ENCODE peak calls at places on chromosome 20, in six cellular contexts. B is HuH-7.5; S is activated naive CD4-positive, alpha-beta T cell treated with anti-CD3 and anti-CD28 coated beads, Interleukin-2, amount 10 ng/mL, durations not matched to agents 7 days and 5 days; G is activated CD8-positive, alpha-beta memory T cell treated with anti-CD3 and anti-CD28 coated beads, Interleukin-2, amount 10 ng/mL, durations not matched to agents 7 days and 5 days; U is LNCaP clone FGC; I is EL. T is an unnamed sample.

GRCh38 chr20:49028684-49029083 is 17.4 kb upstream of the CSE1L start:
- DNase-seq in U (no peak), B (no peak), G (no peak), I (peak; percentile 33), S (no peak), T (peak; percentile 15)

GRCh38 chr20:33443006-33443511 is 504 bp downstream of the SNTA1 start:
- DNase-seq in B (no peak), G (peak; percentile 45), U (no peak), I (no peak), S (peak; percentile 59), T (no peak)

GRCh38 chr20:36575066-36575743 is 1.8 kb downstream of the TGIF2 start:
- DNase-seq in U (peak; percentile 71), G (peak; percentile 50), S (peak; percentile 37), I (peak; percentile 70), B (peak; percentile 84), T (peak; percentile 20)

GRCh38 chr20:36228809-36229208 is 7.5 kb upstream of the AAR2 start:
- DNase-seq in S (no peak), G (no peak), B (no peak), I (no peak), U (no peak), T (no peak)

GRCh38 chr20:37523012-37523391 is 2.0 kb downstream of the NNAT start:
- DNase-seq in B (no peak), G (no peak), S (no peak), I (no peak), U (no peak), T (no peak)

GRCh38 chr20:1467355-1468116 is 887 bp upstream of the NSFL1C start:
- DNase-seq in U (no peak), I (no peak), B (no peak), G (peak; percentile 41), S (peak; percentile 21), T (no peak)

GRCh38 chr20:51749674-51750036 is 18.5 kb downstream of the ATP9A start:
- DNase-seq in B (no peak), S (no peak), U (no peak), G (no peak), I (peak; percentile 49), T (no peak)

GRCh38 chr20:62177307-62177706 is 5.5 kb upstream of the MTG2 start:
- DNase-seq in S (no peak), G (no peak), U (no peak), I (no peak), B (no peak), T (no peak)

GRCh38 chr20:64160118-64160517 is 4.1 kb upstream of the MYT1 start:
- DNase-seq in B (no peak), G (no peak), S (no peak), I (no peak), U (no peak), T (no peak)

GRCh38 chr20:1702288-1702687 is 44.7 kb upstream of the SIRPG start:
- DNase-seq in G (no peak), U (no peak), I (no peak), B (no peak), S (no peak), T (no peak)

GRCh38 chr20:43983359-43983758 is 68.7 kb downstream of the TOX2 start:
- DNase-seq in G (peak; percentile 58), B (no peak), U (no peak), S (peak; percentile 53), I (no peak), T (no peak)

GRCh38 chr20:47677314-47678129 is 107.8 kb downstream of the SULF2 start:
- DNase-seq in B (peak; percentile 100), S (peak; percentile 72), I (peak; percentile 25), U (no peak), G (peak; percentile 65), T (no peak)

GRCh38 chr20:19456600-19457390 is 244.4 kb downstream of the SLC24A3 start:
- DNase-seq in B (no peak), U (no peak), G (no peak), S (no peak), I (no peak), T (no peak)

GRCh38 chr20:17747431-17747846 is 47.7 kb downstream of the BANF2 start:
- DNase-seq in G (no peak), U (no peak), B (no peak), S (no peak), I (peak; percentile 85), T (no peak)

GRCh38 chr20:50980851-50981713 is 22.5 kb downstream of the MOCS3 start:
- DNase-seq in I (peak; percentile 78), G (peak; percentile 77), U (no peak), S (peak; percentile 76), B (peak; percentile 65), T (peak; percentile 52)

GRCh38 chr20:24620937-24621519 is 151.6 kb downstream of the SYNDIG1 start:
- DNase-seq in U (peak; percentile 94), B (no peak), G (no peak), I (no peak), S (no peak), T (no peak)

GRCh38 chr20:37251836-37252477 is 9.7 kb downstream of the GHRH start:
- DNase-seq in S (no peak), U (no peak), B (no peak), I (no peak), G (no peak), T (peak; percentile 42)

GRCh38 chr20:47610247-47610944 is 108.7 kb downstream of the NCOA3 start:
- DNase-seq in U (no peak), I (peak; percentile 74), G (peak; percentile 94), S (peak; percentile 75), B (peak; percentile 78), T (peak; percentile 36)

GRCh38 chr20:45020236-45020886 is 54.0 kb downstream of the STK4 start:
- DNase-seq in U (peak; percentile 42), G (no peak), B (peak; percentile 11), S (no peak), I (no peak), T (no peak)

GRCh38 chr20:51036827-51037229 is 13.9 kb upstream of the KCNG1 start:
- DNase-seq in I (peak; percentile 42), S (no peak), B (no peak), U (no peak), G (no peak), T (no peak)

GRCh38 chr20:46600286-46600752 is 49.9 kb upstream of the OCSTAMP start:
- DNase-seq in U (no peak), B (no peak), I (no peak), S (no peak), G (no peak), T (no peak)

GRCh38 chr20:35607003-35607735 is 8.5 kb upstream of the SPAG4 start:
- DNase-seq in G (no peak), B (no peak), S (peak; percentile 18), I (no peak), U (no peak), T (no peak)

GRCh38 chr20:62064788-62065668 is 653 bp downstream of the TAF4 start:
- DNase-seq in U (no peak), G (no peak), B (peak; percentile 71), I (peak; percentile 12), S (peak; percentile 44), T (no peak)